ENCODE peak calls at places on chromosome 10, in four cellular contexts. F is breast epithelium, X is suprapubic skin, H is kidney. I is an unnamed sample.

GRCh38 chr10:1379601-1380000 is 323.4 kb downstream of the WDR37 start:
- DNase-seq in F (no peak), X (peak; percentile 49), H (no peak), I (no peak)

GRCh38 chr10:62093863-62094291 is 174.8 kb downstream of the RTKN2 start:
- DNase-seq in F (no peak), X (no peak), H (no peak), I (no peak)

GRCh38 chr10:6037422-6037821 is 24.7 kb downstream of the IL2RA start:
- DNase-seq in F (no peak), X (no peak), H (no peak), I (no peak)

GRCh38 chr10:97372233-97372875 is 28.8 kb downstream of the RRP12 start:
- DNase-seq in F (no peak), X (no peak), H (no peak), I (no peak)

GRCh38 chr10:5589963-5590511 is 65.3 kb downstream of the CALML3 start:
- DNase-seq in F (no peak), X (no peak), H (peak; percentile 26), I (no peak)

GRCh38 chr10:131150126-131150525 is 161.4 kb downstream of the TCERG1L start:
- DNase-seq in F (peak; percentile 20), X (no peak), H (no peak), I (no peak)

GRCh38 chr10:89738551-89739209 is 37.3 kb downstream of the KIF20B start:
- DNase-seq in F (no peak), X (no peak), H (no peak), I (no peak)

GRCh38 chr10:97914837-97915211 is 65.2 kb downstream of the GOLGA7B start:
- DNase-seq in F (peak; percentile 76), X (peak; percentile 85), H (peak; percentile 91), I (peak; percentile 72)

GRCh38 chr10:91391915-91392314 is 18.2 kb upstream of the HECTD2 start:
- DNase-seq in F (no peak), X (no peak), H (no peak), I (no peak)

GRCh38 chr10:132337019-132337418 is 5.0 kb downstream of the LRRC27 start:
- DNase-seq in F (no peak), X (no peak), H (no peak), I (no peak)

GRCh38 chr10:19815478-19816419 is 483 bp upstream of the PLXDC2 start:
- DNase-seq in F (peak; percentile 58), X (peak; percentile 88), H (peak; percentile 93), I (peak; percentile 88)

GRCh38 chr10:42367532-42368230 is 270.7 kb downstream of the ZNF33B start:
- DNase-seq in F (peak; percentile 86), X (peak; percentile 92), H (peak; percentile 91), I (peak; percentile 75)

GRCh38 chr10:101576229-101576863 is 11.7 kb downstream of the POLL start:
- DNase-seq in F (no peak), X (no peak), H (no peak), I (peak; percentile 3)

GRCh38 chr10:77251297-77252013 is 386.2 kb downstream of the KCNMA1 start:
- DNase-seq in F (no peak), X (no peak), H (no peak), I (no peak)

GRCh38 chr10:116101616-116102015 is 171.4 kb downstream of the GFRA1 start:
- DNase-seq in F (no peak), X (peak; percentile 2), H (no peak), I (no peak)

GRCh38 chr10:131035779-131036178 is 275.7 kb downstream of the TCERG1L start:
- DNase-seq in F (peak; percentile 17), X (no peak), H (no peak), I (no peak)

GRCh38 chr10:131203456-131204357 is 107.8 kb downstream of the TCERG1L start:
- DNase-seq in F (no peak), X (peak; percentile 61), H (peak; percentile 42), I (peak; percentile 25)

GRCh38 chr10:6195376-6195775 is 7.4 kb upstream of the PFKFB3 start:
- DNase-seq in F (no peak), X (no peak), H (no peak), I (peak; percentile 23)

GRCh38 chr10:76150886-76151288 is 719.5 kb downstream of the LRMDA start:
- DNase-seq in F (no peak), X (no peak), H (no peak), I (no peak)

GRCh38 chr10:32971536-32972091 is 13.6 kb upstream of the ITGB1 start:
- DNase-seq in F (no peak), X (no peak), H (no peak), I (no peak)

GRCh38 chr10:119762805-119763798 is 37.3 kb downstream of the INPP5F start:
- DNase-seq in F (no peak), X (no peak), H (no peak), I (no peak)

GRCh38 chr10:61832866-61833481 is 68.5 kb upstream of the ARID5B start:
- DNase-seq in F (no peak), X (no peak), H (no peak), I (no peak)

GRCh38 chr10:61503051-61503450 is 49.9 kb upstream of the TMEM26 start:
- DNase-seq in F (no peak), X (no peak), H (no peak), I (no peak)

GRCh38 chr10:58700576-58700975 is 187.9 kb downstream of the BICC1 start:
- DNase-seq in F (no peak), X (no peak), H (no peak), I (no peak)

GRCh38 chr10:49165259-49165658 is 22.9 kb downstream of the TMEM273 start:
- DNase-seq in F (no peak), X (no peak), H (no peak), I (no peak)
- H3K27ac ChIP-seq in F (no peak overlapping the region), X (no peak overlapping the region), H (no peak overlapping the region), I (no peak overlapping the region)

DNA sequence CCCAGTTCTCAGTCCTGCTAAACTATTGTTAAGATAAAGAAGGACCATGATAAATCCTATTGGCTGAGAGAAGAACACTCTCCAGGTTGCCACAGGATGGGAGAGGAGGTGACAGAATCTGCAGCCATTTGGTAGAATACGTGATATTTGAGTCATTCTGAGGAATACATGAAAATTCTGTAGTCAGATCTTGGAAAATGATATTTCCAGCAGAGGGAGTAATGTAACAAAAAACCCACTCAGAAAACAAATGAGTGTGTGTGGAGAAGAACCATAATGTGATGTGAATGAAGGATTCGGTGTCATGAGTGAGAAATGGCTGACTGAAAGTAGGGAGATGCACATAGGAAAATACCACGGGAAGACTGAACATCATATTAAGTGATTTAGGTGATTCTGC is 128.5 kb upstream of the PFKP start:
- DNase-seq in F (no peak), X (no peak), H (no peak), I (no peak)
- TF ChIP-seq CTCF in F (no peak), X (no peak), H (no peak), I (no peak)

GRCh38 chr10:13340068-13340467 is 8.0 kb downstream of the SEPHS1 start:
- DNase-seq in F (no peak), X (no peak), H (no peak), I (no peak)

GRCh38 chr10:13338337-13339128 is 9.6 kb downstream of the SEPHS1 start:
- DNase-seq in F (no peak), X (no peak), H (no peak), I (no peak)

GRCh38 chr10:13335881-13336280 is 12.2 kb downstream of the SEPHS1 start:
- DNase-seq in F (no peak), X (no peak), H (no peak), I (no peak)

GRCh38 chr10:13337128-13337826 is 10.8 kb downstream of the SEPHS1 start:
- DNase-seq in F (no peak), X (no peak), H (no peak), I (no peak)

GRCh38 chr10:13337827-13338196 is 10.3 kb downstream of the SEPHS1 start:
- DNase-seq in F (no peak), X (no peak), H (no peak), I (no peak)
- H3K4me3 ChIP-seq in F (no peak overlapping the region), X (no peak overlapping the region), H (no peak overlapping the region), I (no peak overlapping the region)

GRCh38 chr10:45452268-45452667 is 78.3 kb downstream of the ALOX5 start:
- DNase-seq in F (no peak), X (no peak), H (no peak), I (no peak)
- H3K27ac ChIP-seq in F (no peak overlapping the region), X (no peak overlapping the region), H (no peak overlapping the region), I (no peak overlapping the region)

DNA sequence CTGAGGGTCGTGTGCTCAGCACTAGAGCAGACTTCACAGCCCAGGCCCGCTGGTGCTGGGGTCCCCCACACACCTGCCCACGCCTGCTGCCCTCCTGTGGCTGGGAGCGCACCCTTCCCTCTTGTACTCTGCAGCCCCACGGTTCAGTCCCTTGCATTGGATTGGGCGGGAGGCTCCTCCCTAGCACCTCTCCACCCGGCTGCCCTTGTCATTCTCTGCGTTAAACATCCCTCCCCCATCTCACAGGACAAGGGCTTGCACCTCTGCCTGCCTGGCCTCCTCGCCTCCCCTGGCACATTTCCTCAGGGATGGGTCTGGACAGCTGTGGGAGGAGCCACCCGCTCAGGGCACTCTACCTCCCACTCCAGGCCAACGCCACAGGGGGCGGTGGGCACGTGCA is 68.7 kb downstream of the ALOX5 start:
- DNase-seq in F (no peak), X (no peak), H (no peak), I (no peak)
- TF ChIP-seq CTCF in F (no peak), X (no peak), H (no peak), I (no peak)

DNA sequence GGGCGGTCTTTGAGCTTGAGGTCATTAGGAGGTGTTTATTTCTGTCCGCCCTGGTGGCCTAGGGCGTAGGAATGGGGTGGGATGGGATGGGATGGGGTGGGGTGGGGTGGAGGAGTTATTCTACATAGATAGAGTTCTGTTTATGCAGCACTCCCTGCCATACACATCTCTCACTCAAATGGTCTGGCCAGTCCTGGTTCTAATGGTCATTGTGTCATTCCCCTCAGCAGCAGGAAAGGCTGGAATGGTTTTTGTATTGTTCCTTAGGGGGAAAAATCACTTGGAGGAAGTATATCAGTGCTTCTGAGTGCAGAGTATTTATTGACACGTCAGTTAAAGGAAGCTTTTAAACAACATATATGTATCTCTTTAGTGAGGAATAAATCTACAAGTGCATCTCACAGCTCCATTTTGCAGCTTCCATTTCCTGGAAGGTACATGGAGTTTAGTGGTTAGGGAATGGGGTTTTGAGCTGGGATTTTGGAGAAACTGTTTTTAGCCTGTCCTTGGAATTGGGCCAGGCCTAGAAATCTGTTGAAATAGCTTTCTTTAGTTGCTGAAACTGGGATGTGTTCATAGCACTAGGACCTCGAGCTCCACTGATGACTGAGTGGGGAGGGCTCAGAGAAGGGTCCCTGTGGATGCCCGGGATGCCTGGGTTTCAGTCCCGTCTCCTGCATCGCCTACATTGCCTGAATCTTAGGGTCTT is 8.3 kb downstream of the TSPAN14 start:
- DNase-seq in F (no peak), X (no peak), H (no peak), I (no peak)
- H3K4me3 ChIP-seq in F (no peak overlapping the region), X (peak overlapping the region; percentile 18), H (no peak overlapping the region), I (no peak overlapping the region)

GRCh38 chr10:60137292-60137992 is 231.1 kb upstream of the CCDC6 start:
- DNase-seq in F (no peak), X (no peak), H (no peak), I (no peak)

GRCh38 chr10:60138026-60138425 is 231.7 kb upstream of the CCDC6 start:
- DNase-seq in F (no peak), X (no peak), H (no peak), I (no peak)

GRCh38 chr10:60139798-60140566 is 233.6 kb upstream of the CCDC6 start:
- DNase-seq in F (no peak), X (no peak), H (no peak), I (no peak)

GRCh38 chr10:60139290-60139689 is 232.9 kb upstream of the CCDC6 start:
- DNase-seq in F (no peak), X (no peak), H (no peak), I (no peak)

GRCh38 chr10:60138842-60139241 is 232.5 kb upstream of the CCDC6 start:
- DNase-seq in F (no peak), X (no peak), H (no peak), I (no peak)
- H3K27ac ChIP-seq in F (peak overlapping the region; percentile 46), X (peak overlapping the region; percentile 47), H (peak overlapping the region; percentile 64), I (peak overlapping the region; percentile 82)

GRCh38 chr10:86110156-86110786 is 256.3 kb downstream of the GRID1 start:
- DNase-seq in F (no peak), X (no peak), H (no peak), I (no peak)
- TF ChIP-seq CTCF in F (no peak), X (no peak), H (no peak), I (no peak)

I was measured in psoas muscle.